ENCODE peak calls at places on chromosomes 2 and 18, in five cellular contexts. C is ascending aorta, M is mesothelial cell of epicardium, V is caudate nucleus, X is naive B cell. P is an unnamed sample.

GRCh38 chr2:23164173-23164572 is 220.8 kb upstream of the KLHL29 start:
- DNase-seq in C (no peak), M (no peak), V (no peak), X (no peak), P (no peak)

GRCh38 chr2:16151281-16151570 is 210.9 kb downstream of the MYCN start:
- DNase-seq in V (no peak), C (no peak), M (no peak), X (no peak), P (no peak)

GRCh38 chr2:235504459-235505200 is 10.8 kb downstream of the AGAP1 start:
- DNase-seq in V (no peak), M (no peak), C (no peak), X (no peak), P (no peak)

GRCh38 chr2:234963785-234964615 is 12.2 kb downstream of the SH3BP4 start:
- DNase-seq in X (no peak), M (no peak), C (no peak), V (no peak), P (peak)

GRCh38 chr2:216183459-216183858 is 74.3 kb downstream of the XRCC5 start:
- DNase-seq in V (no peak), M (no peak), C (no peak), X (peak), P (no peak)

GRCh38 chr2:234981197-234982095 is 29.6 kb downstream of the SH3BP4 start:
- DNase-seq in X (no peak), C (peak), V (no peak), M (no peak), P (peak)

GRCh38 chr2:239644016-239644415 is 243.2 kb upstream of the HDAC4 start:
- DNase-seq in X (no peak), V (no peak), M (no peak), C (no peak), P (peak)

GRCh38 chr18:41809652-41810051 is 145.4 kb upstream of the PIK3C3 start:
- DNase-seq in V (no peak), X (no peak), C (no peak), M (no peak), P (no peak)

GRCh38 chr18:3610818-3611217 is 160.8 kb downstream of the TGIF1 start:
- DNase-seq in M (no peak), X (no peak), V (no peak), C (no peak), P (no peak)

GRCh38 chr18:28723506-28723905 is 546.6 kb upstream of the CDH2 start:
- DNase-seq in V (no peak), C (no peak), X (no peak), M (no peak), P (no peak)

GRCh38 chr18:30632058-30632718 is 410.4 kb downstream of the DSC3 start:
- DNase-seq in C (no peak), M (no peak), X (no peak), V (no peak), P (no peak)

GRCh38 chr2:74893332-74893731 is 59.4 kb downstream of the HK2 start:
- DNase-seq in V (no peak), M (no peak), X (no peak), C (no peak), P (peak)

GRCh38 chr2:213229814-213230213 is 54.5 kb upstream of the SPAG16 start:
- DNase-seq in M (no peak), C (no peak), X (no peak), V (no peak), P (peak)

GRCh38 chr2:45616663-45617411 is 5.8 kb upstream of the SRBD1 start:
- DNase-seq in V (no peak), C (no peak), M (no peak), X (no peak), P (no peak)

GRCh38 chr2:170266358-170266757 is 88.4 kb downstream of the MYO3B start:
- DNase-seq in V (no peak), M (no peak), X (no peak), C (no peak), P (no peak)

GRCh38 chr18:76968073-76968472 is 145.7 kb downstream of the ZNF236 start:
- DNase-seq in M (no peak), X (no peak), C (no peak), V (no peak), P (no peak)

GRCh38 chr2:169363027-169363569 is 764 bp upstream of the LRP2 start:
- DNase-seq in X (no peak), C (no peak), V (no peak), M (no peak), P (no peak)

GRCh38 chr2:119644186-119644585 is 34.8 kb upstream of the TMEM177 start:
- DNase-seq in X (no peak), V (no peak), C (no peak), M (no peak), P (no peak)

GRCh38 chr2:232328038-232328435 is 50.5 kb upstream of the ALPP start:
- DNase-seq in V (no peak), C (no peak), X (no peak), M (peak), P (no peak)

GRCh38 chr2:12223732-12224131 is 477.3 kb downstream of the LPIN1 start:
- DNase-seq in X (no peak), C (no peak), V (no peak), M (no peak), P (no peak)

GRCh38 chr2:139790807-139791206 is 1010.6 kb upstream of the NXPH2 start:
- DNase-seq in V (no peak), M (no peak), C (no peak), X (no peak), P (peak)

GRCh38 chr2:105814291-105814940 is 69.7 kb downstream of the NCK2 start:
- DNase-seq in C (no peak), V (no peak), M (no peak), X (no peak), P (peak)

GRCh38 chr2:242035858-242036652 is 166.5 kb downstream of the RTP5 start:
- DNase-seq in X (no peak), M (no peak), V (no peak), C (no peak), P (no peak)

GRCh38 chr2:233248999-233249398 is 2.5 kb upstream of the ATG16L1 start:
- DNase-seq in C (no peak), M (no peak), X (no peak), V (no peak), P (no peak)

GRCh38 chr2:219045937-219046550 is 4.7 kb upstream of the CFAP65 start:
- DNase-seq in X (no peak), C (no peak), M (no peak), V (no peak), P (peak)